ENCODE peak calls at places on chromosome 11, in six cellular contexts. One of them, this sample, is unnamed.

GRCh38 chr11:61888043-61888442 is 3.3 kb downstream of the FADS3 start:
- DNase-seq in lower lobe of right lung: peak
- DNase-seq in stomach: no peak
- DNase-seq in CD8-positive, alpha-beta T cell: no peak
- DNase-seq in adrenal gland: peak
- DNase-seq in AG09309: peak
- DNase-seq in this sample: no peak

GRCh38 chr11:72773291-72773690 is 20.6 kb downstream of the STARD10 start:
- DNase-seq in lower lobe of right lung: no peak
- DNase-seq in stomach: no peak
- DNase-seq in CD8-positive, alpha-beta T cell: no peak
- DNase-seq in adrenal gland: peak
- DNase-seq in AG09309: peak
- DNase-seq in this sample: no peak

GRCh38 chr11:87473174-87473573 is 435.4 kb downstream of the TMEM135 start:
- DNase-seq in lower lobe of right lung: no peak
- DNase-seq in stomach: no peak
- DNase-seq in CD8-positive, alpha-beta T cell: no peak
- DNase-seq in adrenal gland: no peak
- DNase-seq in AG09309: peak
- DNase-seq in this sample: no peak

GRCh38 chr11:116343270-116343669 is 429.5 kb downstream of the BUD13 start:
- DNase-seq in lower lobe of right lung: no peak
- DNase-seq in stomach: no peak
- DNase-seq in CD8-positive, alpha-beta T cell: no peak
- DNase-seq in adrenal gland: no peak
- DNase-seq in AG09309: no peak
- DNase-seq in this sample: no peak

GRCh38 chr11:65314501-65315203 is at the start of gene CDC42EP2:
- DNase-seq in lower lobe of right lung: peak
- DNase-seq in stomach: peak
- DNase-seq in CD8-positive, alpha-beta T cell: peak
- DNase-seq in adrenal gland: peak
- DNase-seq in AG09309: no peak
- DNase-seq in this sample: peak

GRCh38 chr11:60924906-60925684 is 835 bp downstream of the TMEM132A start:
- DNase-seq in lower lobe of right lung: no peak
- DNase-seq in stomach: no peak
- DNase-seq in CD8-positive, alpha-beta T cell: no peak
- DNase-seq in adrenal gland: no peak
- DNase-seq in AG09309: no peak
- DNase-seq in this sample: peak

GRCh38 chr11:129368889-129369672 is 6.6 kb upstream of the BARX2 start:
- DNase-seq in lower lobe of right lung: no peak
- DNase-seq in stomach: peak
- DNase-seq in CD8-positive, alpha-beta T cell: no peak
- DNase-seq in adrenal gland: no peak
- DNase-seq in AG09309: no peak
- DNase-seq in this sample: no peak

GRCh38 chr11:2913029-2913431 is 16.2 kb downstream of the PHLDA2 start:
- DNase-seq in lower lobe of right lung: no peak
- DNase-seq in stomach: no peak
- DNase-seq in CD8-positive, alpha-beta T cell: no peak
- DNase-seq in adrenal gland: no peak
- DNase-seq in AG09309: no peak
- DNase-seq in this sample: no peak

GRCh38 chr11:96332236-96332761 is 10.7 kb downstream of the MAML2 start:
- DNase-seq in lower lobe of right lung: no peak
- DNase-seq in stomach: no peak
- DNase-seq in CD8-positive, alpha-beta T cell: no peak
- DNase-seq in adrenal gland: no peak
- DNase-seq in AG09309: no peak
- DNase-seq in this sample: no peak

GRCh38 chr11:12244156-12244555 is 133.2 kb upstream of the PARVA start:
- DNase-seq in lower lobe of right lung: no peak
- DNase-seq in stomach: no peak
- DNase-seq in CD8-positive, alpha-beta T cell: no peak
- DNase-seq in adrenal gland: no peak
- DNase-seq in AG09309: no peak
- DNase-seq in this sample: no peak

GRCh38 chr11:119460582-119460981 is 37.6 kb upstream of the THY1 start:
- DNase-seq in lower lobe of right lung: no peak
- DNase-seq in stomach: no peak
- DNase-seq in CD8-positive, alpha-beta T cell: no peak
- DNase-seq in adrenal gland: no peak
- DNase-seq in AG09309: peak
- DNase-seq in this sample: no peak

GRCh38 chr11:121018746-121019145 is 5.2 kb upstream of the TBCEL start:
- DNase-seq in lower lobe of right lung: no peak
- DNase-seq in stomach: no peak
- DNase-seq in CD8-positive, alpha-beta T cell: no peak
- DNase-seq in adrenal gland: no peak
- DNase-seq in AG09309: no peak
- DNase-seq in this sample: no peak

GRCh38 chr11:109864834-109865557 is 228.2 kb upstream of the ZC3H12C start:
- DNase-seq in lower lobe of right lung: no peak
- DNase-seq in stomach: no peak
- DNase-seq in CD8-positive, alpha-beta T cell: no peak
- DNase-seq in adrenal gland: no peak
- DNase-seq in AG09309: no peak
- DNase-seq in this sample: no peak

GRCh38 chr11:105793092-105793491 is 183.2 kb downstream of the GRIA4 start:
- DNase-seq in lower lobe of right lung: no peak
- DNase-seq in stomach: no peak
- DNase-seq in CD8-positive, alpha-beta T cell: no peak
- DNase-seq in adrenal gland: no peak
- DNase-seq in AG09309: no peak
- DNase-seq in this sample: no peak

GRCh38 chr11:34558211-34558610 is 44.6 kb upstream of the ELF5 start:
- DNase-seq in lower lobe of right lung: no peak
- DNase-seq in stomach: no peak
- DNase-seq in CD8-positive, alpha-beta T cell: no peak
- DNase-seq in adrenal gland: no peak
- DNase-seq in AG09309: no peak
- DNase-seq in this sample: no peak

GRCh38 chr11:129237456-129237855 is 45.3 kb upstream of the ARHGAP32 start:
- DNase-seq in lower lobe of right lung: no peak
- DNase-seq in stomach: no peak
- DNase-seq in CD8-positive, alpha-beta T cell: no peak
- DNase-seq in adrenal gland: no peak
- DNase-seq in AG09309: no peak
- DNase-seq in this sample: no peak

GRCh38 chr11:11944444-11944843 is 64.0 kb downstream of the DKK3 start:
- DNase-seq in lower lobe of right lung: no peak
- DNase-seq in stomach: no peak
- DNase-seq in CD8-positive, alpha-beta T cell: no peak
- DNase-seq in adrenal gland: no peak
- DNase-seq in AG09309: no peak
- DNase-seq in this sample: no peak

GRCh38 chr11:128731041-128731663 is 37.3 kb downstream of the FLI1 start:
- DNase-seq in lower lobe of right lung: no peak
- DNase-seq in stomach: no peak
- DNase-seq in CD8-positive, alpha-beta T cell: peak
- DNase-seq in adrenal gland: no peak
- DNase-seq in AG09309: no peak
- DNase-seq in this sample: no peak

GRCh38 chr11:114774599-114775365 is 96.5 kb downstream of the NXPE2 start:
- DNase-seq in lower lobe of right lung: no peak
- DNase-seq in stomach: peak
- DNase-seq in CD8-positive, alpha-beta T cell: no peak
- DNase-seq in adrenal gland: peak
- DNase-seq in AG09309: no peak
- DNase-seq in this sample: peak

GRCh38 chr11:61022311-61023085 is 51.0 kb downstream of the CD6 start:
- DNase-seq in lower lobe of right lung: no peak
- DNase-seq in stomach: no peak
- DNase-seq in CD8-positive, alpha-beta T cell: peak
- DNase-seq in adrenal gland: no peak
- DNase-seq in AG09309: no peak
- DNase-seq in this sample: no peak

GRCh38 chr11:33652001-33652400 is 48.6 kb downstream of the C11orf91 start:
- DNase-seq in lower lobe of right lung: no peak
- DNase-seq in stomach: no peak
- DNase-seq in CD8-positive, alpha-beta T cell: no peak
- DNase-seq in adrenal gland: no peak
- DNase-seq in AG09309: no peak
- DNase-seq in this sample: no peak

GRCh38 chr11:113991170-113991569 is 16.3 kb downstream of the HTR3A start:
- DNase-seq in lower lobe of right lung: no peak
- DNase-seq in stomach: no peak
- DNase-seq in CD8-positive, alpha-beta T cell: no peak
- DNase-seq in adrenal gland: peak
- DNase-seq in AG09309: no peak
- DNase-seq in this sample: peak

GRCh38 chr11:32613500-32614151 is 30.0 kb downstream of the EIF3M start:
- DNase-seq in lower lobe of right lung: no peak
- DNase-seq in stomach: no peak
- DNase-seq in CD8-positive, alpha-beta T cell: no peak
- DNase-seq in adrenal gland: no peak
- DNase-seq in AG09309: no peak
- DNase-seq in this sample: no peak

GRCh38 chr11:32616903-32617302 is 33.3 kb downstream of the EIF3M start:
- DNase-seq in lower lobe of right lung: no peak
- DNase-seq in stomach: no peak
- DNase-seq in CD8-positive, alpha-beta T cell: no peak
- DNase-seq in adrenal gland: no peak
- DNase-seq in AG09309: no peak
- DNase-seq in this sample: no peak

GRCh38 chr11:32610926-32611325 is 27.3 kb downstream of the EIF3M start:
- DNase-seq in lower lobe of right lung: no peak
- DNase-seq in stomach: no peak
- DNase-seq in CD8-positive, alpha-beta T cell: no peak
- DNase-seq in adrenal gland: no peak
- DNase-seq in AG09309: no peak
- DNase-seq in this sample: no peak

DNA sequence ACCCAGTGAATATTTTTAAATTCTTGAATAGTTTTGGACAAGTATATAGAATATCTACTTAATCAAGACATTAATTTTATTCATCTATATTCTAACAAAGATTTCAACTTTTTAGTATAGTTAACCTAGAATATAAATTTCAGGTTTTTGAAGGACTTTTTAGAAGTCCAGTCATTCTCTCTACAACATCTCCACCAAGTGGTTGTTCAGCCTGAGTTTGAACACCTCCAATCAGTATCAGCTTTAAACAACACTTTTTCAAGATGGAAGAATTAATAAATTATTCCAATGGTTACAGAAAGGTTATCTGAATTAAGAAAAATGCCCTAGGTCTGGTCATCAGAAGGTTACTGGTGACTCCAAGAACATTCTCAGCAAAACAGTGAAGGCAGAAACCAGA is 31.8 kb downstream of the EIF3M start:
- DNase-seq in lower lobe of right lung: no peak
- DNase-seq in stomach: no peak
- DNase-seq in CD8-positive, alpha-beta T cell: no peak
- DNase-seq in adrenal gland: no peak
- DNase-seq in AG09309: no peak
- DNase-seq in this sample: no peak
- TF ChIP-seq CTCF in lower lobe of right lung: no peak
- TF ChIP-seq CTCF in stomach: no peak
- TF ChIP-seq CTCF in CD8-positive, alpha-beta T cell: no peak
- TF ChIP-seq CTCF in adrenal gland: no peak
- TF ChIP-seq CTCF in AG09309: no peak
- TF ChIP-seq CTCF in this sample: peak

DNA sequence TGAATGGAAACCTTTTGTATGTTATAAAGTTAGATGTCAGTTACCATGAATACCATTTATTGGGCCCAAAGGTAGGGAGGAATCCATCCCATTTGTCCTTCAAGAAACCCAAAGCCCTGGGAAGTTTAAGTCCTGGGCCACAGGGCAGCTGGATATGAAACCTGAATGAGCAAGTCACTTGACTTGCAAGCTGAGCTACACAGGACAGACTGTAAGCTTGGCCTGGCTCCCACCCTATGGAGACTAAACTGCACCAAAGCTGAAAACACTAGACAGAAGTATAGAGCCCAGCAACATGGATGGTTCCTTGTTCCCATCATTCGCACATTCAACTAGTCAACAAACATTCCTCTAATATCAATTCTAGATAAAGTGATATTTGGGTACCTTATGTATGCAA is 71.3 kb downstream of the KCNC1 start:
- DNase-seq in lower lobe of right lung: no peak
- DNase-seq in stomach: no peak
- DNase-seq in CD8-positive, alpha-beta T cell: no peak
- DNase-seq in adrenal gland: no peak
- DNase-seq in AG09309: no peak
- DNase-seq in this sample: no peak
- TF ChIP-seq CTCF in lower lobe of right lung: no peak
- TF ChIP-seq CTCF in stomach: no peak
- TF ChIP-seq CTCF in CD8-positive, alpha-beta T cell: no peak
- TF ChIP-seq CTCF in adrenal gland: no peak
- TF ChIP-seq CTCF in AG09309: no peak
- TF ChIP-seq CTCF in this sample: no peak

GRCh38 chr11:131687291-131688055 is 317.1 kb downstream of the NTM start:
- DNase-seq in lower lobe of right lung: no peak
- DNase-seq in stomach: no peak
- DNase-seq in CD8-positive, alpha-beta T cell: no peak
- DNase-seq in adrenal gland: no peak
- DNase-seq in AG09309: no peak
- DNase-seq in this sample: no peak

GRCh38 chr11:131684111-131685060 is 314.0 kb downstream of the NTM start:
- DNase-seq in lower lobe of right lung: no peak
- DNase-seq in stomach: no peak
- DNase-seq in CD8-positive, alpha-beta T cell: no peak
- DNase-seq in adrenal gland: no peak
- DNase-seq in AG09309: no peak
- DNase-seq in this sample: no peak

GRCh38 chr11:131686836-131687235 is 316.4 kb downstream of the NTM start:
- DNase-seq in lower lobe of right lung: no peak
- DNase-seq in stomach: no peak
- DNase-seq in CD8-positive, alpha-beta T cell: no peak
- DNase-seq in adrenal gland: no peak
- DNase-seq in AG09309: no peak
- DNase-seq in this sample: no peak

GRCh38 chr11:131685206-131685605 is 314.8 kb downstream of the NTM start:
- DNase-seq in lower lobe of right lung: no peak
- DNase-seq in stomach: no peak
- DNase-seq in CD8-positive, alpha-beta T cell: no peak
- DNase-seq in adrenal gland: no peak
- DNase-seq in AG09309: no peak
- DNase-seq in this sample: no peak

GRCh38 chr11:131685906-131686305 is 315.5 kb downstream of the NTM start:
- DNase-seq in lower lobe of right lung: no peak
- DNase-seq in stomach: no peak
- DNase-seq in CD8-positive, alpha-beta T cell: no peak
- DNase-seq in adrenal gland: no peak
- DNase-seq in AG09309: no peak
- DNase-seq in this sample: no peak
- TF ChIP-seq CTCF in lower lobe of right lung: no peak
- TF ChIP-seq CTCF in stomach: no peak
- TF ChIP-seq CTCF in CD8-positive, alpha-beta T cell: no peak
- TF ChIP-seq CTCF in adrenal gland: no peak
- TF ChIP-seq CTCF in AG09309: no peak
- TF ChIP-seq CTCF in this sample: no peak

GRCh38 chr11:132992838-132993680 is 539.2 kb downstream of the OPCML start:
- DNase-seq in lower lobe of right lung: no peak
- DNase-seq in stomach: no peak
- DNase-seq in CD8-positive, alpha-beta T cell: no peak
- DNase-seq in adrenal gland: no peak
- DNase-seq in AG09309: no peak
- DNase-seq in this sample: no peak
- TF ChIP-seq CTCF in lower lobe of right lung: no peak
- TF ChIP-seq CTCF in stomach: no peak
- TF ChIP-seq CTCF in CD8-positive, alpha-beta T cell: no peak
- TF ChIP-seq CTCF in adrenal gland: no peak
- TF ChIP-seq CTCF in AG09309: peak
- TF ChIP-seq CTCF in this sample: no peak